ENCODE peak calls at places on chromosome 11, in five cellular contexts. I, Y, R, A and D are unnamed samples. For H3K36me3, the result is how much of the 10 kb centered on the place peaks cover.

GRCh38 chr11:17563961-17564686 is 17.1 kb downstream of the OTOG start:
- DNase-seq in I (no peak), Y (no peak), R (no peak), A (no peak), D (no peak)

GRCh38 chr11:104873252-104873651 is 25.0 kb downstream of the CASP12 start:
- DNase-seq in I (no peak), Y (no peak), R (no peak), A (no peak), D (no peak)

GRCh38 chr11:65962136-65962564 is 616 bp downstream of the SART1 start:
- DNase-seq in I (no peak), Y (no peak), R (no peak), A (no peak), D (no peak)

GRCh38 chr11:6354651-6355485 is 34.6 kb upstream of the CAVIN3 start:
- DNase-seq in I (no peak), Y (no peak), R (no peak), A (no peak), D (no peak)

GRCh38 chr11:17256512-17256911 is 20.0 kb upstream of the NUCB2 start:
- DNase-seq in I (no peak), Y (no peak), R (no peak), A (no peak), D (peak)

GRCh38 chr11:63858628-63859550 is 20.0 kb downstream of the MARK2 start:
- DNase-seq in I (no peak), Y (peak), R (peak), A (no peak), D (peak)

GRCh38 chr11:64719406-64719805 is 3.6 kb downstream of the NRXN2 start:
- DNase-seq in I (no peak), Y (peak), R (no peak), A (no peak), D (no peak)

GRCh38 chr11:80320765-80321164 is 879.9 kb upstream of the TENM4 start:
- DNase-seq in I (no peak), Y (no peak), R (no peak), A (no peak), D (no peak)

GRCh38 chr11:112172362-112172994 is 2.8 kb upstream of the BCO2 start:
- DNase-seq in I (no peak), Y (no peak), R (no peak), A (no peak), D (no peak)

GRCh38 chr11:88414385-88414861 is 76.9 kb upstream of the CTSC start:
- DNase-seq in I (peak), Y (no peak), R (peak), A (no peak), D (peak)

GRCh38 chr11:67646535-67647336 is 3.8 kb downstream of the ACY3 start:
- DNase-seq in I (no peak), Y (peak), R (peak), A (peak), D (no peak)

GRCh38 chr11:94199367-94200130 is 70.9 kb downstream of the PANX1 start:
- DNase-seq in I (no peak), Y (no peak), R (no peak), A (no peak), D (no peak)

GRCh38 chr11:124920870-124921609 is 2.0 kb downstream of the HEPN1 start:
- DNase-seq in I (peak), Y (peak), R (peak), A (peak), D (peak)

GRCh38 chr11:133070053-133070713 is 462.1 kb downstream of the OPCML start:
- DNase-seq in I (no peak), Y (no peak), R (no peak), A (no peak), D (no peak)

GRCh38 chr11:72721689-72722049 is 30.5 kb downstream of the ARAP1 start:
- DNase-seq in I (no peak), Y (peak), R (peak), A (no peak), D (peak)

GRCh38 chr11:75182652-75183051 is 31.7 kb downstream of the SLCO2B1 start:
- DNase-seq in I (no peak), Y (no peak), R (no peak), A (no peak), D (no peak)

GRCh38 chr11:842370-843002 is at the start of the genes POLR2L and TSPAN4:
- DNase-seq in I (peak), Y (peak), R (peak), A (peak), D (peak)

GRCh38 chr11:94315664-94316063 is 11.3 kb downstream of the IZUMO1R start:
- DNase-seq in I (no peak), Y (no peak), R (no peak), A (no peak), D (peak)

GRCh38 chr11:94477644-94478043 is 16.0 kb downstream of the MRE11 start:
- DNase-seq in I (no peak), Y (no peak), R (no peak), A (no peak), D (no peak)

GRCh38 chr11:126332221-126332711 is 23.2 kb upstream of the ST3GAL4 start:
- DNase-seq in I (no peak), Y (peak), R (no peak), A (no peak), D (peak)

GRCh38 chr11:120520091-120520822 is 8.7 kb downstream of the GRIK4 start:
- DNase-seq in I (no peak), Y (peak), R (no peak), A (no peak), D (no peak)

GRCh38 chr11:111819161-111820058 is 52.0 kb downstream of the ALG9 start:
- DNase-seq in I (no peak), Y (no peak), R (peak), A (no peak), D (peak)

GRCh38 chr11:45294499-45294898 is 8.4 kb upstream of the SYT13 start:
- DNase-seq in I (no peak), Y (no peak), R (no peak), A (no peak), D (no peak)

GRCh38 chr11:72039108-72039850 is 40.6 kb downstream of the IL18BP start:
- DNase-seq in I (peak), Y (no peak), R (peak), A (no peak), D (no peak)

GRCh38 chr11:44179173-44179572 is 83.7 kb downstream of the EXT2 start:
- DNase-seq in I (no peak), Y (no peak), R (no peak), A (no peak), D (no peak)

DNA sequence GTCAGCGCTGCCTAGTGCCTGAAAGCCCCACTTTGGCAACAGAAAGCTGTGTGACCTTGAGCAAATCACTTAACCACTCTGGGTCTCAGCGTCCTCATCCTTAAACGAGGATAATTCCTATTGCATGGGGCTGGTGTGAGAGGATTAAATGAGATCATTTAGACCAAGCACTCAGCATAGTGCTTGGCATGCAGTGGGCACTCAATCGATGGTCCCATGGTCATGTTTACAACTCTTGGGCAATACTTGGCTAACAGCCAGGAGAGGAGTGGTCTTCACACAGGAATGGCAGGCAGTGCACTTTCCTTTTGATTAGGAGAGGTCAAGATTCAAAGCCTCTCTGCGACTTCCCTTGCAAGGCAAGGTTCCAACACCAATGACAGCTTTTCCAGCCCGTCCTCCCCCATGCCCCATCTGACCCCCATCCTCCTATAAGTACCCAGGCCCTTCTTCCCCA is 14.1 kb downstream of the TNKS1BP1 start:
- DNase-seq in I (peak), Y (no peak), R (no peak), A (no peak), D (no peak)
- H3K4me3 ChIP-seq in I (peak), Y (peak), R (no peak), A (no peak), D (peak)

GRCh38 chr11:123151366-123151765 is 43.7 kb downstream of the CLMP start:
- DNase-seq in I (no peak), Y (no peak), R (no peak), A (no peak), D (no peak)
- H3K36me3 ChIP-seq in I (under half), Y (under half), R (under half), A (under half), D (under half)

GRCh38 chr11:12392672-12393071 is 15.3 kb downstream of the PARVA start:
- DNase-seq in I (no peak), Y (no peak), R (no peak), A (no peak), D (no peak)

GRCh38 chr11:12390687-12391110 is 13.3 kb downstream of the PARVA start:
- DNase-seq in I (no peak), Y (no peak), R (no peak), A (no peak), D (no peak)

GRCh38 chr11:12395333-12395732 is 18.0 kb downstream of the PARVA start:
- DNase-seq in I (no peak), Y (no peak), R (no peak), A (no peak), D (no peak)

GRCh38 chr11:12394601-12395000 is 17.2 kb downstream of the PARVA start:
- DNase-seq in I (no peak), Y (no peak), R (no peak), A (no peak), D (no peak)

GRCh38 chr11:12393691-12394090 is 16.3 kb downstream of the PARVA start:
- DNase-seq in I (no peak), Y (no peak), R (no peak), A (no peak), D (no peak)
- H3K27ac ChIP-seq in I (no peak), Y (no peak), R (peak), A (no peak), D (no peak)

DNA sequence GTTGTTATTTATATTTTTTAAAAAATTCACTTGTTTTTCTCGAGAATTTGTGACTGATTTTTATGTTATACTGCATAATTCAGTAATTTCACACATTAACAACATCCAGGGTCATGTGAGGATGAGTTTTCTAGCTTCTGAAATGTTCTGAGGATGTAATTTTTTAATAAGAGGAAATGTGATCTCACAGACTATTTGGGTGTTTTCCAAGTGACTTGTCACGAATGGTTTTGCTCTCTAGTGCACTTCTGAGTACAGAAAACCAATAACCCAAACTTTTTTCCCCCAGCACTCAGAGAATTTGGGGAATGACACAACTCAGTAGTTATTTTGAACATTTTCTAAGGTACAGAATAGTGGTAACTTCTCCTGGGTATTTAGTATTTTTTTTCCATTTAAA is 821.1 kb upstream of the ARHGAP42 start:
- DNase-seq in I (no peak), Y (no peak), R (no peak), A (no peak), D (peak)
- H3K4me3 ChIP-seq in I (no peak), Y (no peak), R (no peak), A (no peak), D (no peak)

GRCh38 chr11:61736310-61736709 is 16.1 kb upstream of the MYRF start:
- DNase-seq in I (no peak), Y (no peak), R (no peak), A (no peak), D (no peak)
- H3K36me3 ChIP-seq in I (under half), Y (under half), R (under half), A (under half), D (under half)

DNA sequence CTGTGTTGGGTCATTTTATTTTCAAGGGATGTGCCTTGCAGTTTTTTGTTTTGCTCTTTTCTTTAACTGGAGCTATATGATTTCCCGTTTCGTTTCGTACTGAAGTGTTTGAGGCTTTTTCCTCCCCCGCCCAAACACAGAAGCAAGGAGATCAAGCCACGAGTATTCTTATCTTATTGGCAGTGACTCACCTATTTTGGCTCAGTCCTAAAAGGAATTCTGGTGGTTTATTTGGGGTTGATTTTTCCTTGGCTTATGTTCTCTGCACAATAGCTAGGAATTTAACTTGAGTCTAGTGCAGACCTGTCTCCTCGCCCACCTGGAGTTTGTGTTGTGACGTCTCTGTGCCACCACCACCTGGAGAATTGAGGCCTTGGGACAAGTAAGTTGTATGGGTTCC is 90.6 kb upstream of the BIRC3 start:
- DNase-seq in I (no peak), Y (no peak), R (no peak), A (no peak), D (peak)
- H3K27ac ChIP-seq in I (no peak), Y (no peak), R (no peak), A (no peak), D (peak)

DNA sequence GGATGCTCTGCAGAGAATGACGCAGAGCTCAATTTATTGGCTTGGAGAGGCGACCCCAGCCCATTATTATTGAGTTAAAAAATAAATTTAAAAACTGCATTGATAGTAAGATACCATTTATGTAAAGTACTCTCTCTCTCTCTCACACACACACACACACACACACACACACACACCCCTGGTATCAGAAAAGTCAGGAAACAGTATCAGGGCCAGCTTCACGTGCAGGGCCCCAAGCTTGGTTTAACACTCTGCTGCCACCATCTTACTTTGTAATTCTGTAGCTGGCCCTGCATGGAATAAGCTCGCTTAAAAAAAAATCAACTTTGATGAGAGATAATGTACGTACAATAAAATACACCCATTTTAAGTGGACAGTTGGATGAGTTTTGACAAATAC is 59.8 kb upstream of the CD5 start:
- DNase-seq in I (no peak), Y (no peak), R (no peak), A (no peak), D (no peak)
- H3K4me3 ChIP-seq in I (no peak), Y (peak), R (no peak), A (peak), D (no peak)

GRCh38 chr11:78657968-78658839 is 83.5 kb upstream of the NARS2 start:
- DNase-seq in I (no peak), Y (no peak), R (no peak), A (no peak), D (no peak)
- H3K36me3 ChIP-seq in I (under half), Y (under half), R (under half), A (under half), D (under half)

GRCh38 chr11:130069684-130070108 is at the start of gene APLP2:
- DNase-seq in I (peak), Y (peak), R (peak), A (peak), D (peak)

GRCh38 chr11:130070829-130071205 is 1.1 kb downstream of the APLP2 start:
- DNase-seq in I (peak), Y (peak), R (peak), A (no peak), D (no peak)

GRCh38 chr11:130070109-130070828 is 575 bp downstream of the APLP2 start:
- DNase-seq in I (peak), Y (peak), R (peak), A (peak), D (no peak)

GRCh38 chr11:130068986-130069683 is 559 bp upstream of the APLP2 start:
- DNase-seq in I (peak), Y (peak), R (peak), A (peak), D (peak)

GRCh38 chr11:130071211-130071712 is 1.6 kb downstream of the APLP2 start:
- DNase-seq in I (no peak), Y (no peak), R (no peak), A (no peak), D (no peak)
- H3K27ac ChIP-seq in I (no peak), Y (no peak), R (peak), A (no peak), D (peak)

DNA sequence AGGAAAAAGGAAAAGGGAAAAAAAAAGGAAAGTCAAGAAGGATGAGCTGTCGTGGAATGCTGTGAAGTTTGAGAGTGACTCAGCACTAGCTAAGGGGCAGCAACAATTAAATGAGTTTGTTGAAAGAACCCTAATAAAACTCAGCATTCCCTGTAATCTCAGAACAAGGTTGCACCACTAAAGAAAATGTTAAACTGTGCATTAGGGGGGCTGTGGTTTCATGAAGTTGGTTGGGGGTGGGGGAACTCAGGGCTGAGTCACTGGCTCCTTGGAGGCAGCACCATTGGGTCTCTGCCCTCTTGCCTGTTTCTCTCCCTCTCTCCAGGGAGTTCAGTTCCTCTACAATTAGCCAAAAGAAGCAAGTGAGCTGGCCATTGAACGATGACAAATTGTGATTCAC is 64.4 kb upstream of the BLID start:
- DNase-seq in I (no peak), Y (no peak), R (no peak), A (no peak), D (peak)
- H3K4me3 ChIP-seq in I (no peak), Y (no peak), R (no peak), A (no peak), D (peak)